ENCODE peak calls at places on chromosomes 2 and 18, in six cellular contexts. J is adrenal gland, Z is spleen, P is heart left ventricle, O is esophagus squamous epithelium, U is A549. S is an unnamed sample.

GRCh38 chr2:20106746-20107145 is 55.3 kb upstream of the LAPTM4A start:
- DNase-seq in J (peak), Z (no peak), P (peak), O (no peak), U (no peak), S (no peak)

GRCh38 chr18:56391933-56392590 is 246.3 kb downstream of the TXNL1 start:
- DNase-seq in J (no peak), Z (no peak), P (no peak), O (no peak), U (no peak), S (no peak)

GRCh38 chr2:133140620-133141019 is 427.6 kb downstream of the NCKAP5 start:
- DNase-seq in J (no peak), Z (no peak), P (no peak), O (no peak), U (no peak), S (no peak)

GRCh38 chr18:77702686-77703085 is 453.0 kb downstream of the GALR1 start:
- DNase-seq in J (peak), Z (no peak), P (no peak), O (no peak), U (peak), S (no peak)

GRCh38 chr2:134917219-134917957 is 1.2 kb upstream of the CCNT2 start:
- DNase-seq in J (peak), Z (peak), P (peak), O (no peak), U (peak), S (peak)

GRCh38 chr18:32289480-32290075 is 99.7 kb downstream of the MEP1B start:
- DNase-seq in J (no peak), Z (no peak), P (no peak), O (no peak), U (peak), S (peak)

GRCh38 chr2:218777276-218777990 is 4.5 kb upstream of the CYP27A1 start:
- DNase-seq in J (no peak), Z (no peak), P (no peak), O (no peak), U (no peak), S (no peak)

GRCh38 chr2:230564805-230565779 is 147.6 kb upstream of the CAB39 start:
- DNase-seq in J (no peak), Z (no peak), P (no peak), O (no peak), U (no peak), S (no peak)

GRCh38 chr18:49226935-49227334 is 233.5 kb downstream of the DYM start:
- DNase-seq in J (no peak), Z (no peak), P (no peak), O (no peak), U (no peak), S (no peak)

GRCh38 chr2:95238131-95238530 is 30.8 kb downstream of the ZNF892 start:
- DNase-seq in J (no peak), Z (no peak), P (no peak), O (no peak), U (no peak), S (no peak)

GRCh38 chr18:12057419-12058039 is 36.1 kb upstream of the ANKRD62 start:
- DNase-seq in J (no peak), Z (no peak), P (no peak), O (no peak), U (no peak), S (no peak)

GRCh38 chr2:96501471-96501874 is 3.7 kb downstream of the NEURL3 start:
- DNase-seq in J (no peak), Z (peak), P (no peak), O (no peak), U (no peak), S (peak)

GRCh38 chr2:74575320-74575719 is 20.8 kb downstream of the DOK1 start:
- DNase-seq in J (no peak), Z (no peak), P (no peak), O (no peak), U (no peak), S (no peak)

GRCh38 chr2:74249406-74250122 is 51.1 kb downstream of the MTHFD2 start:
- DNase-seq in J (no peak), Z (no peak), P (no peak), O (no peak), U (no peak), S (no peak)

GRCh38 chr2:115609978-115610377 is 1167.5 kb downstream of the DPP10 start:
- DNase-seq in J (no peak), Z (no peak), P (no peak), O (no peak), U (no peak), S (no peak)

GRCh38 chr2:155266109-155266508 is 567.6 kb downstream of the KCNJ3 start:
- DNase-seq in J (no peak), Z (peak), P (no peak), O (no peak), U (no peak), S (no peak)

GRCh38 chr2:32357545-32358482 is 991 bp downstream of the BIRC6 start:
- DNase-seq in J (peak), Z (peak), P (peak), O (no peak), U (peak), S (peak)

GRCh38 chr2:25324905-25325592 is 16.7 kb downstream of the DNMT3A start:
- DNase-seq in J (peak), Z (no peak), P (peak), O (no peak), U (no peak), S (no peak)

GRCh38 chr2:230714122-230714453 is 1.4 kb downstream of the CAB39 start:
- DNase-seq in J (no peak), Z (no peak), P (no peak), O (no peak), U (peak), S (no peak)

GRCh38 chr2:85611705-85612587 is at the start of gene C2orf68:
- DNase-seq in J (peak), Z (peak), P (peak), O (peak), U (peak), S (peak)

GRCh38 chr18:49920731-49921130 is 107.4 kb upstream of the ACAA2 start:
- DNase-seq in J (no peak), Z (no peak), P (no peak), O (no peak), U (no peak), S (no peak)

GRCh38 chr2:221034973-221035372 is 537.1 kb downstream of the EPHA4 start:
- DNase-seq in J (no peak), Z (no peak), P (no peak), O (no peak), U (no peak), S (no peak)

GRCh38 chr18:1253825-1254224 is 349.2 kb downstream of the ADCYAP1 start:
- DNase-seq in J (no peak), Z (no peak), P (no peak), O (no peak), U (no peak), S (no peak)

GRCh38 chr2:17869128-17869527 is 9.3 kb upstream of the KCNS3 start:
- DNase-seq in J (no peak), Z (no peak), P (no peak), O (no peak), U (peak), S (no peak)

GRCh38 chr2:146985753-146986152 is 859.1 kb upstream of the ACVR2A start:
- DNase-seq in J (no peak), Z (no peak), P (no peak), O (no peak), U (no peak), S (no peak)

DNA sequence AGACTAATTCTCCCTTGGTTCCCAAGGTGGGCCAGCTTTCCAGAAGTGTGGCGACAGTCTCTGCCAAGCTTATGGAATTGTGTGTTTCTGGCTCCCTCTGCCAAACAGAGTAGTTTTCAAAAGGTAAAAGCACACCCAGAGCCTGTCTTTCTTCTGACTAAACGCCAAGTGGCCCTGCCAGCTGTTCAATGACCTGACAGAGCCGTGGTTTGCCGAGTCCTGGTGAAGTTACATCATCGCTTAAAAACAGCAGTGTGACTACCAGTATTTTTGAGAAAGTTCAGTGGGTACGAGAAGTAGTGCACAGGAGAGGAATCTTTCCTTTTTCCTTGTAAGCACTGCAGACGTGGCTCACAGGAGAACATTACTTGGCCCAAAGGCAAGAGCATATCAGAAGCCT is 1.9 kb downstream of the PER2 start:
- DNase-seq in J (peak), Z (peak), P (peak), O (no peak), U (peak), S (peak)
- H3K4me3 ChIP-seq in J (no peak), Z (no peak), P (peak), O (peak), U (peak), S (no peak)

GRCh38 chr2:159035790-159036411 is 67.5 kb downstream of the TANC1 start:
- DNase-seq in J (no peak), Z (no peak), P (no peak), O (no peak), U (peak), S (no peak)
- TF ChIP-seq CTCF in J (peak), Z (no peak), P (no peak), O (peak), U (peak), S (no peak)

GRCh38 chr2:239886781-239887180 is 138.4 kb downstream of the NDUFA10 start:
- DNase-seq in J (no peak), Z (no peak), P (no peak), O (no peak), U (no peak), S (no peak)

GRCh38 chr2:239882781-239883180 is 142.4 kb downstream of the NDUFA10 start:
- DNase-seq in J (peak), Z (no peak), P (no peak), O (no peak), U (no peak), S (peak)

GRCh38 chr2:239883326-239884050 is 141.7 kb downstream of the NDUFA10 start:
- DNase-seq in J (peak), Z (no peak), P (no peak), O (no peak), U (no peak), S (no peak)

GRCh38 chr2:239884051-239884405 is 141.1 kb downstream of the NDUFA10 start:
- DNase-seq in J (peak), Z (no peak), P (no peak), O (no peak), U (no peak), S (no peak)

GRCh38 chr2:239884875-239885274 is 140.3 kb downstream of the NDUFA10 start:
- DNase-seq in J (no peak), Z (no peak), P (no peak), O (no peak), U (no peak), S (no peak)
- TF ChIP-seq POLR2A in J (no peak), Z (no peak), P (no peak), O (no peak), U (no peak), S (no peak)

GRCh38 chr2:67930156-67930555 is 132.6 kb downstream of the C1D start:
- DNase-seq in J (no peak), Z (no peak), P (no peak), O (no peak), U (no peak), S (no peak)
- H3K4me3 ChIP-seq in J (no peak), Z (no peak), P (no peak), O (no peak), U (no peak), S (no peak)

S was measured in lower leg skin.